ENCODE peak calls at places on chromosomes 6 and 20, in seven cellular contexts. D is transverse colon, F is right cardiac atrium, Z is RWPE1, S is IMR-90, R is mesendoderm, O is HCT116. J is an unnamed sample.

GRCh38 chr6:136113736-136114173 is 136.4 kb downstream of the MTFR2 start:
- DNase-seq in F (peak), S (peak), R (peak), O (no peak), D (peak), Z (peak), J (no peak)

GRCh38 chr6:170085475-170086401 is 205.1 kb downstream of the DLL1 start:
- DNase-seq in D (peak), Z (no peak), O (no peak), F (no peak), R (no peak), S (no peak), J (no peak)

GRCh38 chr20:12110711-12111110 is 193.0 kb downstream of the BTBD3 start:
- DNase-seq in Z (no peak), R (no peak), O (no peak), S (no peak), D (no peak), F (no peak), J (no peak)

GRCh38 chr6:156991971-156992370 is 214.8 kb downstream of the ARID1B start:
- DNase-seq in R (no peak), D (no peak), O (no peak), F (no peak), S (peak), Z (no peak), J (no peak)

GRCh38 chr6:123430966-123431365 is 205.8 kb downstream of the TRDN start:
- DNase-seq in D (no peak), F (no peak), Z (no peak), S (no peak), O (no peak), R (no peak), J (no peak)

GRCh38 chr6:15877245-15877644 is 214.4 kb upstream of the DTNBP1 start:
- DNase-seq in F (no peak), D (no peak), O (no peak), S (no peak), Z (no peak), R (no peak), J (no peak)

GRCh38 chr6:45684476-45684875 is 306.7 kb upstream of the SUPT3H start:
- DNase-seq in S (no peak), F (no peak), R (no peak), Z (no peak), D (no peak), O (no peak), J (no peak)

GRCh38 chr20:63116412-63117106 is 99.4 kb downstream of the YTHDF1 start:
- DNase-seq in F (peak), D (no peak), S (peak), Z (peak), R (peak), O (no peak), J (no peak)

GRCh38 chr20:8367679-8368078 is 235.6 kb downstream of the PLCB1 start:
- DNase-seq in Z (no peak), S (no peak), O (no peak), F (no peak), R (no peak), D (no peak), J (no peak)

GRCh38 chr20:3704085-3704484 is 8.3 kb downstream of the SIGLEC1 start:
- DNase-seq in O (no peak), F (peak), Z (no peak), D (no peak), S (no peak), R (no peak), J (no peak)

GRCh38 chr6:7242835-7243187 is 70.2 kb downstream of the SSR1 start:
- DNase-seq in D (no peak), Z (no peak), S (no peak), F (no peak), R (peak), O (no peak), J (no peak)

GRCh38 chr20:16279320-16279719 is 293.9 kb downstream of the KIF16B start:
- DNase-seq in Z (no peak), D (no peak), F (no peak), O (no peak), R (peak), S (no peak), J (no peak)

GRCh38 chr6:37630281-37630799 is 67.3 kb downstream of the MDGA1 start:
- DNase-seq in R (no peak), O (peak), D (no peak), Z (peak), S (peak), F (no peak), J (peak)

GRCh38 chr6:1908784-1909183 is 299.1 kb downstream of the FOXC1 start:
- DNase-seq in S (peak), D (no peak), F (no peak), Z (no peak), R (no peak), O (no peak), J (no peak)

GRCh38 chr6:127188752-127189151 is 70.3 kb downstream of the RSPO3 start:
- DNase-seq in O (no peak), F (no peak), Z (no peak), S (no peak), D (no peak), R (no peak), J (no peak)

GRCh38 chr6:39948156-39948850 is 14.0 kb upstream of the MOCS1 start:
- DNase-seq in Z (no peak), D (no peak), O (no peak), S (no peak), F (no peak), R (peak), J (no peak)

GRCh38 chr6:155939253-155939652 is 483.6 kb upstream of the NOX3 start:
- DNase-seq in R (no peak), D (no peak), F (no peak), Z (no peak), O (no peak), S (no peak), J (no peak)

GRCh38 chr6:108350528-108350927 is 55.7 kb downstream of the AFG1L start:
- DNase-seq in O (no peak), S (no peak), Z (no peak), F (no peak), D (no peak), R (no peak), J (no peak)

GRCh38 chr6:99745651-99746050 is 139.0 kb downstream of the PRDM13 start:
- DNase-seq in O (no peak), R (peak), D (no peak), Z (peak), S (no peak), F (no peak), J (no peak)

GRCh38 chr6:37569999-37570776 is 70.5 kb upstream of the CCDC167 start:
- DNase-seq in S (no peak), F (no peak), Z (no peak), O (no peak), D (no peak), R (no peak), J (no peak)

GRCh38 chr6:153001767-153002612 is 519 bp downstream of the MTRF1L start:
- DNase-seq in D (peak), R (peak), S (no peak), F (no peak), Z (no peak), O (no peak), J (no peak)

GRCh38 chr6:42138630-42139619 is 3.5 kb downstream of the C6orf132 start:
- DNase-seq in O (no peak), Z (no peak), D (no peak), R (peak), S (peak), F (no peak), J (no peak)

GRCh38 chr6:162708971-162709370 is 18.6 kb downstream of the PRKN start:
- DNase-seq in R (no peak), O (no peak), S (no peak), Z (no peak), F (no peak), D (no peak), J (no peak)

GRCh38 chr6:108768792-108769524 is 79.3 kb upstream of the ARMC2 start:
- DNase-seq in F (no peak), O (no peak), S (no peak), R (no peak), Z (no peak), D (no peak), J (no peak)

GRCh38 chr20:36497856-36498255 is 43.5 kb upstream of the MYL9 start:
- DNase-seq in D (no peak), Z (no peak), R (no peak), O (no peak), S (no peak), F (peak), J (no peak)
- H3K27ac ChIP-seq in D (no peak), Z (peak), R (no peak), O (no peak), S (no peak), F (peak), J (no peak)

DNA sequence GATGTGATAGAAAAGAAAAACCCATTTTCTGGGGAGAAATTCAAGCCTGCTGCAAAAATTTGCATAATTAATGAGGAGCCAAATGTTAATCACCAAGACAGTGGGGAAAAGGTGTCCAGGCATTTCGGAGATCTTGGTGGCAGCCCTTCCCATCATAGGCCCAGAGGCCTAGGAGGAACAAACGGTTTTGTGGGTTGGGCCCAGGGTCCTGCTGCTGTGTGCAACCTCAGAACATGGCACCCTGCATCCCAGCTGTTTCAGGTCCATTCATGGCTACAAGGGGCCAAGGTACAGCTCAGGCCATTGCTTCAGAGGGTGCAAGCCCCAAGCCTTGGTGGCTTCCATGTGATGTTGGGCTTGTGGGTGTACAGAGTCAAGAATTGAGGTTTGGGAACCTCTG is 189.8 kb upstream of the IMPG1 start:
- DNase-seq in D (no peak), Z (no peak), R (no peak), O (no peak), S (no peak), F (no peak), J (no peak)
- H3K27ac ChIP-seq in D (no peak), Z (no peak), R (no peak), O (no peak), S (no peak), F (no peak), J (no peak)

GRCh38 chr20:44145131-44145770 is 41.7 kb downstream of the JPH2 start:
- DNase-seq in R (no peak), D (no peak), F (no peak), O (no peak), S (no peak), Z (no peak), J (no peak)
- H3K27ac ChIP-seq in R (no peak), D (peak), F (peak), O (no peak), S (no peak), Z (no peak), J (no peak)

GRCh38 chr20:14410869-14411555 is 73.6 kb upstream of the FLRT3 start:
- DNase-seq in S (no peak), O (no peak), D (no peak), Z (no peak), F (no peak), R (no peak), J (no peak)

GRCh38 chr20:14404515-14404914 is 67.1 kb upstream of the FLRT3 start:
- DNase-seq in R (no peak), S (no peak), F (no peak), O (no peak), D (no peak), Z (no peak), J (no peak)

GRCh38 chr20:14407336-14407735 is 69.9 kb upstream of the FLRT3 start:
- DNase-seq in S (no peak), R (no peak), Z (no peak), D (no peak), F (no peak), O (no peak), J (no peak)

GRCh38 chr20:14401479-14402138 is 64.2 kb upstream of the FLRT3 start:
- DNase-seq in D (no peak), Z (no peak), S (no peak), F (no peak), R (no peak), O (no peak), J (no peak)

DNA sequence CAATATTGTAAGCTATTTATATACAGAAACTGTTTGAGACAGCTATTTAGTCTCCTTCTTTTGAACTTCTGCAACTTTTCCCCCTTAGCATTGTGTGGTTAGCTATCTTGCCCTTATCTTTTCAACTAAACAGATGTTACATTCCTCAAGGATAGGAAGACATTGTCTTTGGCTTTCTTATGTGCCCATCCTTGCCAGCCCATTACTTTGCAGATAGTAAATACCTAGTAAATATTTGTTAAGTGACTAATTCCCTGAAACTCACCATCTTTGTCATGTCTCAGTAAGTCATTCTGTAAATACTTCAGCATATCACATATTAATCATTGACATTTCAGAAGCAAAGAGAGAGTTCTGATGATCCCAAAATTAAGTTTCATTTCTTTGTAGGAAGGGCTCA is 69.1 kb upstream of the FLRT3 start:
- DNase-seq in F (no peak), Z (peak), O (no peak), S (peak), R (peak), D (no peak), J (peak)
- H3K27ac ChIP-seq in F (no peak), Z (no peak), O (no peak), S (no peak), R (no peak), D (no peak), J (peak)

GRCh38 chr6:32692019-32692418 is 25.6 kb upstream of the HLA-DQB1 start:
- DNase-seq in Z (no peak), F (no peak), O (peak), S (no peak), R (peak), D (peak), J (no peak)
- H3K27ac ChIP-seq in Z (no peak), F (no peak), O (no peak), S (no peak), R (no peak), D (no peak), J (no peak)

GRCh38 chr6:75458895-75459294 is 34.7 kb downstream of the FILIP1 start:
- DNase-seq in D (no peak), Z (no peak), R (no peak), O (no peak), F (peak), S (peak), J (no peak)
- H3K27ac ChIP-seq in D (peak), Z (no peak), R (no peak), O (no peak), F (no peak), S (no peak), J (no peak)

DNA sequence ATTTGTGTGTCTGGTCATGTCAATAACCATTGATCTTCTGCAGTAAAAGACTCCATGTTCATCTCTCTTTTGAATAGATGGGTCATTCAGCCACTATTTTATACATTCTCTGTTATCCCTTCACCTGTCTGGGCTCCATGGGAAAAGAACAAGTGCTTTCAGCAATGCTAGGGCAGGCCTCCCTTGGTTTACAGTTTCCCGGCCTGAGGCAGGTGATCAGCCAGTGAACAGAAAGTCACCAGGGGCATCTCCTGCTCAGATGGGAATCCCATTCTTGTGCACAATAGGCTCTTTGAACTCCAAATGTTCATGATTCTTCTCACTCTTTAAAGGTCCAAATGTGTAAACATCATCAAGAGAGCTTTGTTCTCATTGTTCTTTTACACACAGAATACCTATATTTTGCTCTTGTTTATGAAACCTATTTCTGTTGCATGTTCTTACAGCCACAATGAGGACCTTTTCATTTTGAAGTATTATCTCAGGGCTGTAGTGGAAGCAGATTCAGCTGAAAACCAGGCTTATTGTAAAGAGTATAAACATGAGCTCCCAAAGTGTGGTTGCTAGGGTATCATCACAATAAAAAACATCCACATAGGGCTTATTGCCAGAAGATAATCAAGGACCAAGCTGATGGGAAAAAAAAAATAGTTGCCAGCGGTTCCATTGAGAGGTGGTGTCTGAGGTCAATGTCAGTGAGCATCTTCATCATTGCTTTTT is 267.1 kb upstream of the SGK1 start:
- DNase-seq in Z (no peak), R (peak), D (no peak), F (no peak), S (no peak), O (no peak), J (no peak)
- H3K27ac ChIP-seq in Z (no peak), R (no peak), D (no peak), F (peak), S (no peak), O (no peak), J (no peak)

GRCh38 chr6:35311390-35312075 is 13.9 kb downstream of the DEF6 start:
- DNase-seq in S (no peak), O (no peak), F (no peak), R (no peak), D (peak), Z (no peak), J (no peak)
- H3K27ac ChIP-seq in S (no peak), O (no peak), F (no peak), R (no peak), D (peak), Z (peak), J (no peak)

DNA sequence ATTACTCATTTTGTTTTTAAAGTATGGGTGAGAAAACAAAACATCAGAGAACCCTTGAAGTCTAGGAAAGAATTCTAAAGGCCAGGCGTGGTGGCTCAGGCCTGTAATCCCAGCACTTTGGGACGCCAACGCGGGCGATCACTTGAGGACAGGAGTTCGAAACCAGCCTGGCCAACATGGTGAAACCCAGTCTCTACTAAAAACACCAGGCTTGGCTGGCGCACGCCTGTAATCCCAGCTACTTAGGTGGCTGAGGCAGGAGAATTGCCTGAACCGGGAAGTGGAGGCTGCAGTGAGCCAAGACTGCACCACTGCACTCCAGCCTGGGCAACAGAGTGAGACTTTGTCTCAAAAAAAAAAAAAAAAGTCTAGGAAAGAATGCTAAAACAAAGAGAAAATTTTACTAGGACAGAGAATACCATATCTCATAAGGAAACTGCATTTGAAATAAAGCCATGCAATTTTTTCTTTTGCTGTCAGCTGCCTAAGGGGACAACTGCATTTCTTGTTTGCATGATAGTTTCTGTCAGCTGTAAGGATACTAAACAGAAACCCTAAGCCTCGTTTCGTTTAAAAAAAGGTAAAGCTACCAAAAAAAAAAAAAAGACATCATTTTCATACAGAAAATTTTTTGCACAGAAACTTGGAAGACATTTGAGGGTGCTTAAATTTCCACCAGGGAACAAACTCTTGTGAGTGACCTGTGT is 32.1 kb downstream of the SMLR1 start:
- DNase-seq in O (no peak), Z (no peak), F (no peak), D (no peak), R (no peak), S (no peak), J (no peak)
- H3K27ac ChIP-seq in O (no peak), Z (no peak), F (no peak), D (no peak), R (no peak), S (no peak), J (no peak)

GRCh38 chr20:57320358-57320757 is 9.2 kb upstream of the SPO11 start:
- DNase-seq in O (no peak), R (no peak), D (no peak), F (no peak), S (no peak), Z (no peak), J (no peak)

GRCh38 chr20:57317789-57318371 is 11.7 kb upstream of the SPO11 start:
- DNase-seq in D (no peak), O (no peak), R (no peak), S (no peak), F (no peak), Z (no peak), J (no peak)

GRCh38 chr20:57321142-57321541 is 8.5 kb upstream of the SPO11 start:
- DNase-seq in S (no peak), D (no peak), F (no peak), O (no peak), Z (no peak), R (no peak), J (no peak)

GRCh38 chr20:57317316-57317788 is 12.3 kb upstream of the SPO11 start:
- DNase-seq in S (no peak), Z (no peak), F (no peak), R (no peak), D (no peak), O (no peak), J (no peak)

DNA sequence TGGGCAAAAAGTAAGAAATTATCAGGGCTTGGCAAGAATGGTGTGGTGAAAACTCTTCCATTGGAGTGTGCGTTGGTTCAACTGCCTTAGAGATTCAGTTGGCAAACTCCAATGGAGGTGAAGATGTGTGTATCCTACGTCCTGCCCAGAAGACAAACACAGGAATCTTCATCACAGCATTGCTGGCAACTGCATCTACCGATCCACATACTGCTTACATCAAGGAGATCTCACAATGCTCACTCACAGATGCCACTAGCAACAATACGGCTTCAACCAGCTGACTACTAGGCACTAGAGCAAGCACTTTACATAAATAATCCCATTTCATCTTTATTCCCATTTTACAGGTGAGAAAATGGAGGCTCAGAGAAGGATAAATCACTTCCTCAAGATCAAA is 10.0 kb upstream of the SPO11 start:
- DNase-seq in S (no peak), F (no peak), R (no peak), O (no peak), Z (no peak), D (no peak), J (no peak)
- H3K27ac ChIP-seq in S (no peak), F (no peak), R (no peak), O (no peak), Z (no peak), D (no peak), J (no peak)